ENCODE peak calls at places on chromosomes 16 and 17, in six cellular contexts. One of them, this sample, is unnamed.

GRCh38 chr16:1425616-1426370 is 5.1 kb upstream of the PERCC1 start:
- DNase-seq in A549: no peak
- DNase-seq in IMR-90: no peak
- DNase-seq in cardiac muscle cell: no peak
- DNase-seq in transverse colon: no peak
- DNase-seq in adrenal gland: no peak
- DNase-seq in this sample: no peak

GRCh38 chr17:77470800-77471733 is 330.3 kb downstream of the SEC14L1 start:
- DNase-seq in A549: peak; percentile 53
- DNase-seq in IMR-90: peak; percentile 43
- DNase-seq in cardiac muscle cell: peak; percentile 88
- DNase-seq in transverse colon: no peak
- DNase-seq in adrenal gland: no peak
- DNase-seq in this sample: no peak

GRCh38 chr17:38405654-38406053 is 22.6 kb upstream of the ARHGAP23 start:
- DNase-seq in A549: no peak
- DNase-seq in IMR-90: no peak
- DNase-seq in cardiac muscle cell: no peak
- DNase-seq in transverse colon: no peak
- DNase-seq in adrenal gland: no peak
- DNase-seq in this sample: no peak

GRCh38 chr17:30921544-30922196 is at the start of gene ADAP2:
- DNase-seq in A549: peak; percentile 60
- DNase-seq in IMR-90: no peak
- DNase-seq in cardiac muscle cell: peak; percentile 65
- DNase-seq in transverse colon: peak; percentile 77
- DNase-seq in adrenal gland: peak; percentile 45
- DNase-seq in this sample: peak; percentile 72

GRCh38 chr16:66250686-66251405 is 115.6 kb upstream of the CDH5 start:
- DNase-seq in A549: no peak
- DNase-seq in IMR-90: peak; percentile 73
- DNase-seq in cardiac muscle cell: no peak
- DNase-seq in transverse colon: peak; percentile 48
- DNase-seq in adrenal gland: peak; percentile 43
- DNase-seq in this sample: peak; percentile 69

GRCh38 chr17:20122236-20122879 is 113.2 kb downstream of the SPECC1 start:
- DNase-seq in A549: no peak
- DNase-seq in IMR-90: no peak
- DNase-seq in cardiac muscle cell: no peak
- DNase-seq in transverse colon: no peak
- DNase-seq in adrenal gland: no peak
- DNase-seq in this sample: no peak

GRCh38 chr16:64586756-64587155 is 535.1 kb downstream of the CDH11 start:
- DNase-seq in A549: no peak
- DNase-seq in IMR-90: no peak
- DNase-seq in cardiac muscle cell: peak; percentile 41
- DNase-seq in transverse colon: no peak
- DNase-seq in adrenal gland: no peak
- DNase-seq in this sample: no peak

GRCh38 chr17:77733576-77734296 is 224.8 kb upstream of the TNRC6C start:
- DNase-seq in A549: no peak
- DNase-seq in IMR-90: no peak
- DNase-seq in cardiac muscle cell: no peak
- DNase-seq in transverse colon: no peak
- DNase-seq in adrenal gland: no peak
- DNase-seq in this sample: no peak

GRCh38 chr17:7997186-7997585 is 5.2 kb upstream of the GUCY2D start:
- DNase-seq in A549: peak; percentile 68
- DNase-seq in IMR-90: peak; percentile 36
- DNase-seq in cardiac muscle cell: peak; percentile 83
- DNase-seq in transverse colon: peak; percentile 67
- DNase-seq in adrenal gland: peak; percentile 23
- DNase-seq in this sample: no peak

GRCh38 chr17:64270885-64271284 is 7.8 kb upstream of the TEX2 start:
- DNase-seq in A549: no peak
- DNase-seq in IMR-90: no peak
- DNase-seq in cardiac muscle cell: no peak
- DNase-seq in transverse colon: no peak
- DNase-seq in adrenal gland: no peak
- DNase-seq in this sample: no peak

GRCh38 chr17:14940946-14941280 is 324.2 kb downstream of the PMP22 start:
- DNase-seq in A549: no peak
- DNase-seq in IMR-90: no peak
- DNase-seq in cardiac muscle cell: no peak
- DNase-seq in transverse colon: no peak
- DNase-seq in adrenal gland: no peak
- DNase-seq in this sample: no peak

DNA sequence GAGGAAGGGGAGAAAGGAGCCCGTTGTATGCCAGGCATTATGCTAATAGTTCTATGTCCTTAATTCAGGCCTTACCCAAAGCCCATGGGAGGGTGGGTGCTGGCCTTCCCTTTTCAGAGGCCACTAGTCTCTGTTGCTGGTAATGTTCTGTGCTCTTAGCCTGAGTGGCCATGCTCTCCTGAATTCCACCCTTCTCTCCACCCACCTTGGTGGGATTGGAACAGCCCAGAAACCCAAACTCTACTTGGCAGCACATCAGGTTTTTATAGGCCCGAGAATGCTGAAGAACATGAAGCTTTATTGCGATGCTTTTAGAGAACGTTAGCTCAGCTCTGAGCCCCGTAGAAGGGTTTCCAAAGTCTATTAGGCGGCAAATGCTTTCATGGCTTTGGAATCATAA is 209.2 kb downstream of the MSI2 start:
- DNase-seq in A549: no peak
- DNase-seq in IMR-90: no peak
- DNase-seq in cardiac muscle cell: no peak
- DNase-seq in transverse colon: no peak
- DNase-seq in adrenal gland: no peak
- DNase-seq in this sample: no peak
- H3K4me1 ChIP-seq in A549: peaks cover 33% of the 10 kb centered on the region
- H3K4me1 ChIP-seq in IMR-90: peaks cover 14% of the 10 kb centered on the region
- H3K4me1 ChIP-seq in cardiac muscle cell: peaks cover 22% of the 10 kb centered on the region
- H3K4me1 ChIP-seq in transverse colon: no peaks in the 10 kb centered on the region
- H3K4me1 ChIP-seq in adrenal gland: peaks cover 17% of the 10 kb centered on the region
- H3K4me1 ChIP-seq in this sample: no peaks in the 10 kb centered on the region

DNA sequence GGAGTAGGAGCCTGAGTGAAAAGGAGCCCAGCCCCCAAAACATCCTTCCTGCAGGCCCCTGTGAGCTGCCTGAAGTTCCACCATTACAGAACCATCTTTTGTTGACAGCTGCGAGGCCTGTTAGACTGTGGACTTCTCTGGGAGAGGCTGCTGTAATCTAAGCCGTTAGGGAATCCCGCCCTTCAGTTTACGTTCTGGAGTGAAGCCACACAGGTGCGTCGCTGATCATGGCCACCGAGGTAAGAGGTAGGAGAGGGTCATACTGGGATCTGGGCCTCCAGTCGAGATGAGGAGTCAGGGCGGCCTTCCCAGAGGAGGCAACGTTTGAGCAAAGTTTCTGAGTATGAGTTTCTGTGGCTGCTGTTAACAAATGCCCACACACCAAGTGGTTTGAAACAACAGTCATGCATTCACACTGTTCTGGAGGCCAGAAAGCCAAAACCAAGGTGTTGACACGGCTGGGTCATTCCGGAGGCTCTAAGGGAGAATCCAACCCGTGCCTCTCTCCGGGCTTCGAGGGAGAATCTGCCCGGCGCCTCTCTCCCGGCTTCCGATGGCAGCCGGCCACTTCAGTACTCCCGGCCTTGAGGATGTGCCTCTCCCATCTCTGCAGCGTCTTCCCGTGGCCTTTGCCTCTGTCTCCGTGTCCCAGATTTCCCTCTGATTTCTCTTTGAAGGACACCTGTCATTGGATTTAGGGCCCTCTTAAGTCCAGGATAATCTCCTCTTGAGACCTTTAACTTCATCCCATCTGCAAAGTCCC is 26.6 kb upstream of the ATP2C2 start:
- DNase-seq in A549: no peak
- DNase-seq in IMR-90: no peak
- DNase-seq in cardiac muscle cell: no peak
- DNase-seq in transverse colon: peak; percentile 77
- DNase-seq in adrenal gland: no peak
- DNase-seq in this sample: no peak
- H3K27ac ChIP-seq in A549: no peak overlapping the region
- H3K27ac ChIP-seq in IMR-90: no peak overlapping the region
- H3K27ac ChIP-seq in cardiac muscle cell: no peak overlapping the region
- H3K27ac ChIP-seq in transverse colon: peak overlapping the region; percentile 68
- H3K27ac ChIP-seq in adrenal gland: no peak overlapping the region
- H3K27ac ChIP-seq in this sample: no peak overlapping the region

DNA sequence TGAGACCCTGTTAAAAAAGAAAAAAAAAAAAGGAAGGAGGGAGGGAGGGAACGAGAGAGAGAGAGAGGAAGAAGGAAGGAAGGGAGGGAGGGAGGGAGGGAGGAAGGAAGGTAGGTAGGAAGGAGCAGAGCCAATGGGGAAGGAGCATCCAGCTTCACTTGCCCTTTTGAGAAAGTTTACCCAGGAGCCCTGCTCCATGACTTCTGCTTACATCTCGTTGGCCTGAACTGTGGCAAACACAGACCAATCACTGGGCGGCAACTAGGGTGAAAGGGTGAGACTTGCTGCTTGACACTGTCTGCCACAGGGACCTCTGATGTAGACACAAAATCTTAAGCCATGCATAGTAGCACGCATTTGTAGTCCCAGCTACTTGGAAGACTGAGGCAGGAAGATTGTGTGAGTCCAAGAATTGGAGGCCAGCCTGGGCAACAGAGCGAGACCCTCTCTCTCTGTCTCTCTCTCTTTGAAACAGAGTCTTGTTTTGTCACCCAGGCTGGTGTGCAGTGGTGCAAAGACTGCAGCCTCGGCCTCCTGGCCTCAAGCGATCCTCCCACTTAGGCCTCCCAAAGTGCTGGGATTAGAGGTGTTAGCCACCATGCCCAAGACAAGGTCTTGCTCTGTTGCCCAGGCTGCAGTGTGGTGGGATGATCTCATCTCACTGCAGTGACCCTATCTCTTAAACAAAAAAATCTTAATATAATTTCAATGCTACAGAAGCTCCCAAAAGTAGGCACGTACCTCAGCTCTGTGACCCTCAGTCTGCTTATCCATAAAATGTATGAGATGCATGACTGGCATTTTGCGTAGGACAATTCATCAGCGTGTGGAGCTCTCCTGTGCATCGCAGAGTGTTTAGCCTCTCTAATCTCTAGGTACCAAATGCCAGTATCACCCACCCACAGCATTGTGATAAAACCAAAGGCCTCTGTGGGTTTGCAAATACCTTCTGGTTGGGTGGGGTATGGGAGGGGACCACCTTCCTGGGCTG is 19.3 kb upstream of the TUBG2 start:
- DNase-seq in A549: no peak
- DNase-seq in IMR-90: no peak
- DNase-seq in cardiac muscle cell: no peak
- DNase-seq in transverse colon: no peak
- DNase-seq in adrenal gland: no peak
- DNase-seq in this sample: no peak
- H3K4me1 ChIP-seq in A549: no peaks in the 10 kb centered on the region
- H3K4me1 ChIP-seq in IMR-90: no peaks in the 10 kb centered on the region
- H3K4me1 ChIP-seq in cardiac muscle cell: no peaks in the 10 kb centered on the region
- H3K4me1 ChIP-seq in transverse colon: no peaks in the 10 kb centered on the region
- H3K4me1 ChIP-seq in adrenal gland: no peaks in the 10 kb centered on the region
- H3K4me1 ChIP-seq in this sample: no peaks in the 10 kb centered on the region

GRCh38 chr17:1684307-1685189 is at the start of gene PRPF8:
- DNase-seq in A549: peak; percentile 99
- DNase-seq in IMR-90: peak; percentile 96
- DNase-seq in cardiac muscle cell: peak; percentile 98
- DNase-seq in transverse colon: peak; percentile 98
- DNase-seq in adrenal gland: peak; percentile 99
- DNase-seq in this sample: peak; percentile 95

GRCh38 chr17:1686086-1686485 is 1.4 kb upstream of the PRPF8 start:
- DNase-seq in A549: no peak
- DNase-seq in IMR-90: no peak
- DNase-seq in cardiac muscle cell: no peak
- DNase-seq in transverse colon: no peak
- DNase-seq in adrenal gland: no peak
- DNase-seq in this sample: no peak

GRCh38 chr17:1683489-1683888 is 1.2 kb downstream of the PRPF8 start:
- DNase-seq in A549: no peak
- DNase-seq in IMR-90: no peak
- DNase-seq in cardiac muscle cell: no peak
- DNase-seq in transverse colon: no peak
- DNase-seq in adrenal gland: no peak
- DNase-seq in this sample: no peak
- H3K27ac ChIP-seq in A549: peak overlapping the region; percentile 95
- H3K27ac ChIP-seq in IMR-90: peak overlapping the region; percentile 15
- H3K27ac ChIP-seq in cardiac muscle cell: no peak overlapping the region
- H3K27ac ChIP-seq in transverse colon: peak overlapping the region; percentile 92
- H3K27ac ChIP-seq in adrenal gland: peak overlapping the region; percentile 88
- H3K27ac ChIP-seq in this sample: peak overlapping the region; percentile 95

DNA sequence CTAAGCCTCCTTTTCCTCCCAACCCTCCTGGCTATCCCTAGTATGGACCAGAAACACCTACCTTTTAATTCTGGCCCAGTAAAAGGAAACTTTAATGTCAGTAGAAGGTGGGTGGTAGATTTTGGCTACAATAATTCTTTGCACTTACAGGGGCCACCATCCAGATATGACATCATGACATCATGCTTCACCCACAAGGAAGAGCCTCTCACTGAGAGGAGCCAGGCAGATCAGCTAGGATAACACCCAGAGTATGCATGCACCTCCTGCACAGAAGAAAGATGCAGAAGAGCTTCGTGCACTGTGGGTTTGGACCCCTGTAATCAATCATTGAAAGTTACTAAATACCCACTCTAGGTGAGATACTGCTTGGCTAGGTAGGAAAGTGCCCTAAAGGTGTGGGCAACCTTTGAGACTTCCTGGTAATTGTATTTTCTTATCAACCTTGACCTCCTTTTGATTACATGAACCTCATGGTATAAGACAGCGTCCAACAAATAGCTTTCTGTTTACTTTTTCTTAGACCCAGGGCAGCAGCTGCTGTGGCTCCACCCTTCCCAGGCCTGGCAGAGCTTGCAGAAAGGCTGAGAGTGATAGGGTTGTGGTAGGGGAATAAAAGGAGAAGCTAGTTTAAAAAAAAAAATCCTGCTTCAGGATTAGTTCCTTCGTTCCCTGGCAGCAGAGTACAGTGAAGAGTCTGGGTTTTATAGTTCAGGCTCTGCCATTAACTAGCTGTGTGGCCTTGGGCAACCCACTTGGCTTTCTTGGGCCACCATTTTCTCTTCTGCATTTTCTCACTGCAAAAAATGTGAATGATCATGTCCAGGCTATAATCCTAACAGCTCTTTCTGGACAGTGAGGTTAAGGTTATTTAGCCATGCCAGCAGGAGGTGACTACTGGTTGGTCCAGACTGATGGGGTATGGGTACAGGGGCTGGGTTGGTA is 6.2 kb downstream of the MAP3K14 start:
- DNase-seq in A549: no peak
- DNase-seq in IMR-90: no peak
- DNase-seq in cardiac muscle cell: no peak
- DNase-seq in transverse colon: peak; percentile 84
- DNase-seq in adrenal gland: no peak
- DNase-seq in this sample: no peak
- H3K4me1 ChIP-seq in A549: peaks cover 89% of the 10 kb centered on the region
- H3K4me1 ChIP-seq in IMR-90: peaks cover 55% of the 10 kb centered on the region
- H3K4me1 ChIP-seq in cardiac muscle cell: peaks cover 21% of the 10 kb centered on the region
- H3K4me1 ChIP-seq in transverse colon: peaks cover 85% of the 10 kb centered on the region
- H3K4me1 ChIP-seq in adrenal gland: peaks cover 89% of the 10 kb centered on the region
- H3K4me1 ChIP-seq in this sample: peaks cover 59% of the 10 kb centered on the region

This sample was measured in ascending aorta.